ENCODE peak calls at places on chromosomes 4 and X, in five cellular contexts. I is CD4-positive, CD25-positive, alpha-beta regulatory T cell; D is upper lobe of right lung; J is tibial artery; U is CD8-positive, alpha-beta T cell. C is an unnamed sample.

GRCh38 chrX:17465201-17465600 is 90.2 kb downstream of the NHS start:
- DNase-seq in I (no peak), J (no peak), D (no peak), U (no peak), C (no peak)

GRCh38 chr4:150415213-150415612 is 166.7 kb upstream of the MAB21L2 start:
- DNase-seq in U (no peak), D (no peak), J (no peak), I (no peak), C (no peak)

GRCh38 chr4:23934915-23935314 is 45.1 kb upstream of the PPARGC1A start:
- DNase-seq in J (peak), D (peak), I (no peak), U (no peak), C (no peak)

GRCh38 chr4:69689530-69690111 is 36.6 kb upstream of the UGT2A1 start:
- DNase-seq in D (no peak), J (no peak), U (no peak), I (peak), C (no peak)

GRCh38 chrX:122055450-122055849 is 1008.0 kb downstream of the GLUD2 start:
- DNase-seq in U (no peak), J (no peak), D (no peak), I (no peak), C (no peak)

GRCh38 chr4:48944252-48944651 is 37.7 kb upstream of the OCIAD2 start:
- DNase-seq in U (no peak), I (no peak), J (no peak), D (no peak), C (no peak)

GRCh38 chrX:153411988-153412574 is 809 bp downstream of the ZFP92 start:
- DNase-seq in J (no peak), D (no peak), I (no peak), U (no peak), C (no peak)

GRCh38 chr4:122329876-122330595 is 48.8 kb upstream of the ADAD1 start:
- DNase-seq in J (no peak), U (no peak), I (no peak), D (no peak), C (no peak)

GRCh38 chr4:3516836-3517730 is 15.1 kb downstream of the LRPAP1 start:
- DNase-seq in I (no peak), J (peak), D (no peak), U (no peak), C (no peak)

GRCh38 chr4:145709843-145710242 is 29.9 kb downstream of the C4orf51 start:
- DNase-seq in I (no peak), J (no peak), U (no peak), D (no peak), C (no peak)

GRCh38 chrX:44876076-44876475 is 3.1 kb downstream of the KDM6A start:
- DNase-seq in U (no peak), J (no peak), D (no peak), I (no peak), C (no peak)
- H3K4me3 ChIP-seq in U (no peak), J (peak), D (peak), I (peak), C (peak)

DNA sequence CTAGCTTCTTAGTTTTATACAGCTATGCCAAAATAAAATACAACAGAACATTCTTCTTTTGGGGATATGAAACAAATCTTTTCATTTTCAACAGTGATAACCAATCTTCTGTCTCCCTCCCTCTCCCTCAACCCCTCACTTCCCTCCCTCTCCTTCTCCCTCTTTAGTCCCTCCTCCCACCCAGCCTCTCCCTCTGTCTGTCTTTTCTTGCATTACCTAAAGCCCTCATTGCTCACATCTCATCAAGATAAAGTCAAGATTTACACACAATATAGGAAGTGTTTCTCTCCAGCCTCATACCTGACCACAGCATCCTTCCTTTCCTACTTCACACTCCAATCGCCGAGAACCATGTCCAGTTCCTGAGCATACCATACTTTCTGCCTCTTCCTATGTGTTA is 190.3 kb downstream of the SHROOM3 start:
- DNase-seq in D (no peak), J (no peak), U (no peak), I (no peak), C (no peak)
- H3K27ac ChIP-seq in D (peak), J (peak), U (no peak), I (no peak), C (peak)

GRCh38 chr4:141635726-141636076 is 682 bp upstream of the IL15 start:
- DNase-seq in U (no peak), I (no peak), D (no peak), J (no peak), C (no peak)
- H3K4me3 ChIP-seq in U (peak), I (peak), D (peak), J (peak), C (peak)

GRCh38 chrX:1518512-1518911 is 18.5 kb downstream of the P2RY8 start:
- DNase-seq in I (no peak), J (no peak), U (no peak), D (no peak), C (no peak)
- H3K27ac ChIP-seq in I (no peak), J (no peak), U (no peak), D (no peak), C (no peak)

GRCh38 chrX:7107968-7108480 is 39.5 kb upstream of the STS start:
- DNase-seq in J (no peak), I (no peak), U (no peak), D (no peak), C (no peak)
- H3K4me3 ChIP-seq in J (no peak), I (no peak), U (no peak), D (no peak), C (no peak)

GRCh38 chrX:108070891-108071290 is 20.5 kb downstream of the PSMD10 start:
- DNase-seq in D (no peak), J (no peak), U (no peak), I (no peak), C (no peak)
- H3K27ac ChIP-seq in D (no peak), J (no peak), U (no peak), I (no peak), C (no peak)

GRCh38 chr4:125322363-125322730 is 7.6 kb downstream of the FAT4 start:
- DNase-seq in U (no peak), J (no peak), D (no peak), I (no peak), C (no peak)
- H3K4me3 ChIP-seq in U (no peak), J (peak), D (peak), I (no peak), C (peak)

DNA sequence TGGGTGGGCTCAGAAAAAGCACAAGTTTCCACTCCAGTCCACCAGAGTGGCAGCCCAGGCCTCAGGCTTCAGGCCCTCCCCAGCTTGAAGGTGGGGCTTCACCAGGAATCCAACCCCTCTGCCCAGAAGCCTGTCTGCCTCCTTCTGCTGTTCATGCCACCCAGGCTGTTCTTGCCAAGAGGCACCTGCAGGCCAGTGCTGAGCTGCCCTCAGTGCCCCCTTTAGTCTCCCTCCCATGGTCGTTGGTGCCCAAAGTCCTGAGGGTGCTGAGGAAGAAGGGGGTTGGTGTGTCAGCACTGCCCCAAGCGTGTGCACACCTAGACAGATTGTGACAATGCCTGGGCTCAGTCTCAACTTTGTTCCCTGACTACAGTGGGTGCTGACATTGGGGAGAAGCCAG is 475.3 kb downstream of the EPHA5 start:
- DNase-seq in I (no peak), J (no peak), D (no peak), U (no peak), C (no peak)
- H3K27ac ChIP-seq in I (no peak), J (no peak), D (no peak), U (no peak), C (no peak)

GRCh38 chr4:42148453-42148852 is 4.0 kb downstream of the BEND4 start:
- DNase-seq in D (no peak), J (no peak), U (no peak), I (no peak), C (no peak)

GRCh38 chr4:42149004-42149403 is 3.5 kb downstream of the BEND4 start:
- DNase-seq in U (no peak), J (no peak), D (no peak), I (no peak), C (no peak)

GRCh38 chr4:42150653-42151567 is 1.5 kb downstream of the BEND4 start:
- DNase-seq in I (no peak), U (no peak), J (no peak), D (no peak), C (no peak)

GRCh38 chr4:42152507-42153504 is at the start of gene BEND4:
- DNase-seq in I (no peak), J (no peak), D (no peak), U (no peak), C (no peak)

GRCh38 chr4:42151568-42152506 is 618 bp downstream of the BEND4 start:
- DNase-seq in D (no peak), U (no peak), J (no peak), I (no peak), C (no peak)
- H3K4me3 ChIP-seq in D (peak), U (peak), J (peak), I (no peak), C (peak)

GRCh38 chr4:169136330-169136729 is 126.3 kb upstream of the CBR4 start:
- DNase-seq in I (no peak), U (no peak), D (no peak), J (no peak), C (no peak)

GRCh38 chr4:169135776-169136175 is 125.7 kb upstream of the CBR4 start:
- DNase-seq in D (no peak), U (no peak), J (no peak), I (no peak), C (no peak)

GRCh38 chr4:169139013-169139412 is 129.0 kb upstream of the CBR4 start:
- DNase-seq in U (no peak), J (no peak), D (no peak), I (no peak), C (no peak)

GRCh38 chr4:169137555-169137920 is 127.5 kb upstream of the CBR4 start:
- DNase-seq in J (no peak), I (no peak), D (no peak), U (no peak), C (no peak)

DNA sequence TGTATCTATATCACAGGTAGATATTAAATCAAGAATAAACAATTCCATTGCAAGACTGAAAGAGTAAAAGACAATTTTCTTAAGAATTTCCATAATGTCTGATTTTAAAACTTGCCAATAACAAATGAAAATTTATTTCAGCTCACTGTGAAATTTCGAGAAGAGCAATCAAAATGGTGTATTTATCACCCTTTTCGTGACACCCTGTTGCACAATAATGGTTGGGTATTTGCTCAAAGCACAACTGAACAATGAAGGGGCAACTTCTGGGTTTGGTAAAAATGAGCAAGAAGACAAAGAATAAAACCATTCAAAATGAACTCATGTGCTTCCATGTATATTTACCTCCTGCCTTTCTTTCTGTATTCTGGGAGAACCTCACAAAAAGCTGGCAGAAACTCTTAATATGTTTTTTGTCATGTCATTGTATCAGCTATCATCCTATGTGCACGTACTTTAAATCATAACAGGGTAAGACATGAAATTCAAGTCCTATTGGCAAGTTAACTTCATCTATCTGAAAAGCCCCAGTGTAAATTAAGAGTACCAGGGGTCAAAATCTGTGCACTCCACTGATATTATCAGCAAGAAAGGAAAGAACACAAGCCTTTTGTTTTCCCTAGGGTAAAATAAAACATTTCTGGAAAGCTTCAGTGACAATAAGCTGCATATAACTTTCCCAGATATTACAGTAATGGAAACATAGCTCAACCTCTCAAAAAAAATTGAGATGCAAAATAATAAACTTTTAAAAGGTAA is 126.9 kb upstream of the CBR4 start:
- DNase-seq in J (no peak), I (no peak), D (no peak), U (no peak), C (no peak)
- H3K27ac ChIP-seq in J (peak), I (no peak), D (no peak), U (no peak), C (no peak)

C was measured in esophagus muscularis mucosa.